ENCODE peak calls at places on chromosomes 6 and 20, in six cellular contexts. E is A549; M is fibroblast of lung; Y is left ventricle myocardium inferior; W is ascending aorta; J is naive thymus-derived CD4-positive, alpha-beta T cell. F is an unnamed sample.

GRCh38 chr20:1664911-1665310 is 7.3 kb upstream of the SIRPG start:
- DNase-seq in E (no peak), Y (no peak), W (no peak), M (no peak), J (peak; percentile 71), F (no peak)

GRCh38 chr6:27810768-27811298 is 101.4 kb downstream of the OR2B2 start:
- DNase-seq in E (no peak), M (no peak), J (peak; percentile 28), W (no peak), Y (no peak), F (no peak)

GRCh38 chr20:46282669-46283068 is 25.6 kb downstream of the CDH22 start:
- DNase-seq in W (no peak), M (no peak), Y (no peak), J (no peak), E (no peak), F (no peak)

GRCh38 chr6:144715344-144715743 is 430.2 kb downstream of the UTRN start:
- DNase-seq in J (no peak), Y (no peak), M (no peak), E (no peak), W (no peak), F (no peak)

GRCh38 chr6:146028250-146028789 is 542 bp upstream of the GRM1 start:
- DNase-seq in W (no peak), Y (peak; percentile 48), M (peak; percentile 51), J (peak; percentile 20), E (peak; percentile 12), F (peak; percentile 0)

GRCh38 chr6:12546659-12546987 is 169.9 kb upstream of the PHACTR1 start:
- DNase-seq in Y (no peak), M (no peak), E (no peak), J (no peak), W (no peak), F (no peak)

GRCh38 chr6:141963543-141964295 is 169.0 kb upstream of the GJE1 start:
- DNase-seq in W (no peak), M (peak; percentile 43), Y (no peak), E (no peak), J (no peak), F (no peak)

GRCh38 chr20:51346686-51347485 is 195.6 kb downstream of the NFATC2 start:
- DNase-seq in Y (no peak), M (peak; percentile 59), E (peak; percentile 24), J (no peak), W (no peak), F (peak; percentile 33)

GRCh38 chr6:129513471-129513870 is 196.5 kb downstream of the ARHGAP18 start:
- DNase-seq in W (no peak), Y (no peak), M (peak; percentile 63), E (no peak), J (no peak), F (no peak)

GRCh38 chr20:23122321-23122720 is 36.2 kb upstream of the CD93 start:
- DNase-seq in Y (no peak), W (no peak), M (no peak), E (no peak), J (no peak), F (no peak)

GRCh38 chr6:101085327-101085726 is 204.2 kb upstream of the ASCC3 start:
- DNase-seq in J (no peak), M (no peak), Y (no peak), W (no peak), E (no peak), F (no peak)

GRCh38 chr6:141700836-141701235 is 431.9 kb upstream of the GJE1 start:
- DNase-seq in E (no peak), J (no peak), Y (no peak), W (no peak), M (peak; percentile 20), F (no peak)

GRCh38 chr20:50304501-50304856 is 113.8 kb downstream of the CEBPB start:
- DNase-seq in E (no peak), W (no peak), Y (peak; percentile 84), J (no peak), M (peak; percentile 96), F (no peak)

GRCh38 chr6:150617062-150617461 is 17.4 kb downstream of the PLEKHG1 start:
- DNase-seq in Y (no peak), E (no peak), W (no peak), M (no peak), J (no peak), F (no peak)

GRCh38 chr6:53347250-53347920 is 1.4 kb downstream of the ELOVL5 start:
- DNase-seq in Y (no peak), E (no peak), M (peak; percentile 44), J (peak; percentile 60), W (no peak), F (no peak)

GRCh38 chr20:846894-847278 is 13.4 kb downstream of the FAM110A start:
- DNase-seq in M (no peak), Y (no peak), W (no peak), J (peak; percentile 56), E (no peak), F (no peak)

GRCh38 chr20:10647471-10647870 is 26.3 kb downstream of the JAG1 start:
- DNase-seq in M (no peak), E (no peak), Y (no peak), J (no peak), W (no peak), F (no peak)

GRCh38 chr6:27902335-27903314 is 9.6 kb downstream of the OR2B2 start:
- DNase-seq in M (peak; percentile 88), J (peak; percentile 93), W (peak; percentile 93), Y (peak; percentile 77), E (peak; percentile 35), F (no peak)

GRCh38 chr6:106512048-106512957 is 117.0 kb downstream of the RTN4IP1 start:
- DNase-seq in Y (peak; percentile 69), E (no peak), J (peak; percentile 82), M (peak; percentile 56), W (peak; percentile 75), F (no peak)

GRCh38 chr6:112007805-112008204 is 46.1 kb upstream of the CCN6 start:
- DNase-seq in Y (no peak), M (no peak), W (no peak), J (no peak), E (no peak), F (no peak)

GRCh38 chr6:157600807-157601206 is 219.8 kb downstream of the ZDHHC14 start:
- DNase-seq in Y (no peak), W (peak; percentile 11), E (no peak), J (no peak), M (no peak), F (no peak)

GRCh38 chr20:63461364-63461763 is 11.1 kb downstream of the KCNQ2 start:
- DNase-seq in J (no peak), E (no peak), W (no peak), M (no peak), Y (no peak), F (no peak)

GRCh38 chr6:158769228-158769627 is 49.9 kb downstream of the EZR start:
- DNase-seq in W (no peak), M (no peak), J (no peak), E (no peak), Y (peak; percentile 36), F (no peak)

GRCh38 chr20:20796766-20797415 is 84.4 kb upstream of the RALGAPA2 start:
- DNase-seq in M (no peak), J (no peak), E (no peak), W (no peak), Y (no peak), F (no peak)

GRCh38 chr6:83770910-83771309 is 62.0 kb upstream of the SNAP91 start:
- DNase-seq in J (no peak), W (no peak), E (no peak), M (no peak), Y (no peak), F (no peak)

DNA sequence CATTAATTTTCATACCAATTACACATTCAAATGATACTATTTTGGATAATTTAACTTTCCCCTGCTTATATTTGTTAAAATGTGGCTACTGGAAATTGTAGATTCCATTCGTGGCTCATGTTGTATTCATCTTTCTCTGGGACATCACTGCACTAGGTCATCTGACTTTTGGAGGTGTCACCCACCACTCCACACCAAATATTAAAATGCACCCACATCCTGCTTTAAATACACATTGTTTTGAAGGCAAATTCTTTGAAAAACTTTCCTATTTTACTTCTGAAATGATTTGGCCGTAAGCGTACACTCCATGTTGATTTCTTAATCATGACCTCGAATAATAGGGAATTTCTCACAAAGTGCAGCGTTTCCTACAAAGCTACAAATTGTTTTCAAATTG is 8.7 kb upstream of the RBM38 start:
- DNase-seq in M (no peak), J (no peak), Y (no peak), W (no peak), E (no peak), F (no peak)
- H3K27ac ChIP-seq in M (no peak overlapping the region), J (no peak overlapping the region), Y (no peak overlapping the region), W (no peak overlapping the region), E (no peak overlapping the region), F (no peak overlapping the region)

DNA sequence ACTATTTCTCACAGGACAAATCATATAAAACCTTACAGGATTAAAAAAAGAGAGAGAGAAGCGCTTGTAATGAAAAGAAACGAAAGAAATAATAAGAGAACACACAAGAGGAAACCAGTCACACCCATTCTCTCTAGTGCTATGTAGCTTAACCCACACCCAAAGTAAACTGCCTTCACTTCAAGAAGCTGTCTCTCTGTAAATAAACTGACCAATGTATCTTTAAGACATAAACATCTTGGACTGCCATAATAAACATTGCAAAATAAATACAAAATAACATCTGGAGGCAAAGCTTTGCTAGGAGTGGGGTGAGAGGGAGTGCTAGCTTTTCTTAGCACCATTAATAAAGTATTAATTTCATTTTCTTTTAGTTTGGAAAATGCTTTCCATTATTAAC is 61.6 kb upstream of the RNF146 start:
- DNase-seq in J (no peak), Y (no peak), M (peak; percentile 63), W (no peak), E (no peak), F (no peak)
- H3K27ac ChIP-seq in J (no peak overlapping the region), Y (no peak overlapping the region), M (no peak overlapping the region), W (no peak overlapping the region), E (no peak overlapping the region), F (no peak overlapping the region)

GRCh38 chr6:163389354-163389753 is 25.2 kb upstream of the QKI start:
- DNase-seq in J (no peak), M (no peak), E (no peak), W (no peak), Y (no peak), F (no peak)

GRCh38 chr6:163391983-163392382 is 22.5 kb upstream of the QKI start:
- DNase-seq in W (no peak), E (no peak), M (no peak), J (no peak), Y (no peak), F (peak; percentile 95)

GRCh38 chr6:163393923-163394322 is 20.6 kb upstream of the QKI start:
- DNase-seq in M (no peak), W (no peak), J (no peak), E (no peak), Y (no peak), F (no peak)

GRCh38 chr6:163392533-163392932 is 22.0 kb upstream of the QKI start:
- DNase-seq in M (peak; percentile 61), J (no peak), Y (no peak), W (no peak), E (no peak), F (peak; percentile 85)

DNA sequence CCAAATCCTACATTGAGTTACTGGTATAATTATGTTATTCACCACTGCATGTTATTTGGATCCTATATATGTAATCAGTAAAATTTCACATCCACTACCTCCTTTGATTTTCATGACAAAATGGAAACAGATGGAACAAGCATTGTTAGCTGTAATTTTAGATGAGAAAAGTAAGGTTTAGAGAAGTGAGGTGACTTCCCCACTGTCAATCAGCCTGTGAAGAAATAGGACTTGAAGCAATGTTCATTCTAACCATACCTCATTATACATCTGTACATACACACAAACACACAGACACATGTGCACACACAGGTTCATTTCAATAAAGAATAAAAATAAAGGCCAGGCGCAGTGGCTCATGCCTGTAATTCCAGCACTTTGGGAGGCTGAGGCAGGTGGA is 23.7 kb upstream of the QKI start:
- DNase-seq in Y (no peak), M (no peak), J (no peak), W (no peak), E (no peak), F (no peak)
- H3K27ac ChIP-seq in Y (no peak overlapping the region), M (no peak overlapping the region), J (no peak overlapping the region), W (no peak overlapping the region), E (no peak overlapping the region), F (peak overlapping the region; percentile 92)

GRCh38 chr6:125294925-125295324 is 6.8 kb downstream of the HDDC2 start:
- DNase-seq in Y (no peak), W (no peak), J (no peak), M (no peak), E (no peak), F (no peak)
- H3K27ac ChIP-seq in Y (peak overlapping the region; percentile 76), W (no peak overlapping the region), J (no peak overlapping the region), M (no peak overlapping the region), E (no peak overlapping the region), F (no peak overlapping the region)